ENCODE peak calls at places on chromosomes 1 and 21, in ten cellular contexts. J is thoracic aorta, T is AG04450, L is ascending aorta, A is pancreas, W is left lung, N is cardiac fibroblast, V is AG09309, C is heart right ventricle, P is fibroblast of mammary gland. U is an unnamed sample.

GRCh38 chr1:51494138-51494830 is 24.8 kb downstream of the EPS15 start:
- DNase-seq in L (no peak), A (no peak), N (no peak), V (no peak), J (no peak), C (no peak), P (no peak), T (no peak), W (no peak), U (no peak)

GRCh38 chr1:201593200-201593828 is 54.4 kb downstream of the NAV1 start:
- DNase-seq in W (no peak), P (peak), V (peak), T (peak), L (peak), J (no peak), A (no peak), N (peak), C (no peak), U (no peak)

GRCh38 chr1:150809651-150810050 is 1.6 kb upstream of the CTSK start:
- DNase-seq in N (no peak), T (no peak), A (no peak), W (no peak), P (peak), L (no peak), V (no peak), J (no peak), C (no peak), U (no peak)

GRCh38 chr1:164662462-164662861 is 103.5 kb downstream of the PBX1 start:
- DNase-seq in C (no peak), L (no peak), J (no peak), W (no peak), V (no peak), A (no peak), P (no peak), N (no peak), T (no peak), U (no peak)

GRCh38 chr1:172136925-172137324 is 283.6 kb upstream of the C1orf105 start:
- DNase-seq in A (no peak), L (no peak), C (no peak), J (no peak), P (peak), V (no peak), T (no peak), N (no peak), W (no peak), U (no peak)

GRCh38 chr1:180096584-180097318 is 57.9 kb upstream of the QSOX1 start:
- DNase-seq in T (peak), L (no peak), V (no peak), A (no peak), W (no peak), J (no peak), N (peak), C (no peak), P (no peak), U (no peak)

GRCh38 chr1:88133991-88134390 is 550.1 kb upstream of the PKN2 start:
- DNase-seq in L (no peak), W (no peak), J (no peak), T (no peak), C (no peak), V (no peak), N (no peak), P (no peak), A (no peak), U (no peak)

GRCh38 chr21:36388835-36389234 is 3.6 kb downstream of the CHAF1B start:
- DNase-seq in J (no peak), A (no peak), N (peak), L (no peak), W (no peak), T (no peak), P (no peak), C (no peak), V (no peak), U (peak)

GRCh38 chr1:21325231-21325718 is 35.0 kb upstream of the ECE1 start:
- DNase-seq in W (no peak), V (no peak), A (no peak), C (no peak), L (no peak), N (no peak), P (peak), T (no peak), J (no peak), U (no peak)

GRCh38 chr1:17768651-17769241 is 13.6 kb downstream of the ACTL8 start:
- DNase-seq in N (peak), P (peak), C (no peak), V (no peak), J (peak), W (no peak), T (peak), L (peak), A (no peak), U (no peak)

GRCh38 chr1:119225270-119225669 is 84.8 kb upstream of the WARS2 start:
- DNase-seq in P (no peak), J (no peak), N (no peak), A (no peak), V (no peak), W (no peak), T (no peak), L (no peak), C (no peak), U (no peak)

GRCh38 chr1:228332797-228333738 is 73.6 kb downstream of the TRIM11 start:
- DNase-seq in V (no peak), A (peak), W (peak), C (peak), J (no peak), N (no peak), P (no peak), L (peak), T (no peak), U (peak)

GRCh38 chr1:33634806-33635205 is 162.4 kb downstream of the ZSCAN20 start:
- DNase-seq in C (no peak), N (peak), V (no peak), A (no peak), L (peak), W (no peak), T (no peak), J (no peak), P (peak), U (no peak)

GRCh38 chr1:225508538-225509375 is 80.9 kb upstream of the LBR start:
- DNase-seq in J (peak), V (peak), T (peak), C (no peak), P (peak), W (no peak), A (no peak), N (peak), L (peak), U (no peak)

GRCh38 chr21:38621132-38621531 is 122.9 kb upstream of the ERG start:
- DNase-seq in T (no peak), W (no peak), P (no peak), L (no peak), A (no peak), N (no peak), J (no peak), V (no peak), C (no peak), U (no peak)

GRCh38 chr1:64877151-64877550 is 89.2 kb downstream of the JAK1 start:
- DNase-seq in P (no peak), V (no peak), N (no peak), W (no peak), J (no peak), A (no peak), L (no peak), T (no peak), C (no peak), U (no peak)

GRCh38 chr21:45029298-45029967 is 44.9 kb upstream of the ADARB1 start:
- DNase-seq in P (peak), T (no peak), N (peak), W (peak), V (no peak), J (no peak), A (peak), C (peak), L (peak), U (peak)

GRCh38 chr21:45026066-45026745 is 48.2 kb upstream of the ADARB1 start:
- DNase-seq in V (no peak), N (no peak), C (no peak), J (no peak), W (peak), P (no peak), L (peak), T (no peak), A (no peak), U (no peak)

GRCh38 chr21:45029968-45030636 is 44.3 kb upstream of the ADARB1 start:
- DNase-seq in P (no peak), L (peak), J (no peak), C (no peak), N (no peak), V (no peak), T (no peak), W (peak), A (no peak), U (no peak)

GRCh38 chr21:45027241-45028196 is 46.9 kb upstream of the ADARB1 start:
- DNase-seq in V (no peak), N (no peak), J (no peak), C (no peak), T (no peak), A (no peak), P (no peak), W (peak), L (no peak), U (no peak)

GRCh38 chr21:45026833-45027232 is 47.5 kb upstream of the ADARB1 start:
- DNase-seq in A (no peak), J (no peak), W (peak), N (no peak), V (no peak), L (no peak), T (no peak), C (no peak), P (no peak), U (no peak)
- TF ChIP-seq CTCF in A (no peak), J (no peak), W (no peak), N (no peak), V (no peak), L (no peak), T (no peak), C (no peak), P (no peak), U (peak)

GRCh38 chr1:41573803-41574713 is 89.6 kb upstream of the EDN2 start:
- DNase-seq in N (peak), L (peak), W (no peak), A (peak), P (peak), T (peak), J (peak), V (peak), C (peak), U (peak)
- TF ChIP-seq CTCF in N (peak), L (peak), W (peak), A (peak), P (peak), T (peak), J (peak), V (peak), C (peak), U (peak)

GRCh38 chr1:35191429-35192055 is 1.4 kb downstream of the SFPQ start:
- DNase-seq in C (no peak), V (no peak), A (no peak), L (no peak), T (no peak), N (no peak), W (no peak), J (no peak), P (no peak), U (no peak)
- TF ChIP-seq CTCF in C (no peak), V (no peak), A (no peak), L (no peak), T (no peak), N (no peak), W (no peak), J (no peak), P (no peak), U (no peak)

GRCh38 chr21:25565272-25566199 is 41.7 kb downstream of the MRPL39 start:
- DNase-seq in N (no peak), W (no peak), J (no peak), L (no peak), V (no peak), P (no peak), C (no peak), T (no peak), A (no peak), U (no peak)

GRCh38 chr21:25568230-25568629 is 39.1 kb downstream of the MRPL39 start:
- DNase-seq in V (no peak), A (no peak), T (peak), C (peak), W (no peak), P (peak), J (no peak), N (peak), L (peak), U (no peak)

GRCh38 chr21:25566645-25567044 is 40.6 kb downstream of the MRPL39 start:
- DNase-seq in A (no peak), C (no peak), W (no peak), T (no peak), J (no peak), N (no peak), V (no peak), L (no peak), P (no peak), U (no peak)

GRCh38 chr21:25569084-25569483 is 38.2 kb downstream of the MRPL39 start:
- DNase-seq in P (peak), V (no peak), L (no peak), N (no peak), W (no peak), C (no peak), A (no peak), T (no peak), J (no peak), U (no peak)

DNA sequence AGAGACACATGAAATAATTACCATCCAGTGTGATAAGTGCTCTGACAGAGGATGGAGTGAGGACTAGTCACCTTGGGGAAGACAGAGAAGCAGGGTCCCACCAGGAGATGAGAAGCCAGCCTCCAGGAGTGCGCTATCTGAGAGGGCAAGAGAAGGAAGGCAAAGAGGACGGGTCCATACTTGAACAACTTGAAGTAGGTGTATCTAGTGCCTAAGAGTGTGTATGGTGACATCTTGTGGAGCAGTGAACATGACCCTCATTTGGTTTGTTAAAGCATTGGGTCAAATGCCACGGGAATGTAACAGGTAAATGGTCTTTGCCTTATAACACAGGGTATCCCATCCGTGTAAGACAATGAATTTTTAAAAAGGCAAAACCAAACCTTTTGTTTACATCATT is 39.8 kb downstream of the MRPL39 start:
- DNase-seq in N (no peak), C (no peak), V (no peak), J (no peak), A (no peak), W (no peak), P (no peak), T (no peak), L (no peak), U (no peak)
- TF ChIP-seq CTCF in N (no peak), C (no peak), V (no peak), J (no peak), A (no peak), W (no peak), P (no peak), T (no peak), L (no peak), U (no peak)

GRCh38 chr21:37502947-37503346 is 136.4 kb downstream of the DYRK1A start:
- DNase-seq in V (no peak), P (no peak), L (no peak), T (no peak), C (no peak), J (no peak), A (no peak), N (no peak), W (no peak), U (no peak)

GRCh38 chr21:37498664-37499063 is 132.1 kb downstream of the DYRK1A start:
- DNase-seq in T (no peak), C (no peak), V (no peak), P (no peak), L (no peak), A (no peak), W (no peak), N (no peak), J (no peak), U (no peak)

DNA sequence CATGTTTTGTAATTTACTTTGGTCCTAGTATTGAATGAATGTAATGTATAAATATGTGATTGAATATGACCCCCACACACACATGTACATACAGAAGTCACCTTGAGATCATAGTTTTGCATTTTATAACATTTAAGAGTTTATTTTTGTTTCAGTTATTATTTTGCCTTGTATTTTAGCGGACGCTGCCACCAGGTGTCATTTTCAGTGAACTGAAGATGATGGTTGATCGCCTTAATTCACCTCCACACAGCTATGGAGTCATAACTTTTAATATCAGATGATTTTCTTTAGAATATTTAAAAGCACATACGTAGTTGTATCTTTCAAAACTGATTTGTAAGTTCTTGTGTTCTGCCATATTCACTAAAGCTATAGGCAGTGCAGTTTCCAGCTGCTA is 130.4 kb downstream of the DYRK1A start:
- DNase-seq in V (no peak), A (no peak), L (no peak), T (no peak), N (peak), W (no peak), J (no peak), C (no peak), P (peak), U (no peak)
- TF ChIP-seq CTCF in V (peak), A (no peak), L (no peak), T (peak), N (peak), W (no peak), J (no peak), C (no peak), P (peak), U (peak)

GRCh38 chr1:191993549-191993948 is 164.7 kb upstream of the RGS18 start:
- DNase-seq in A (no peak), T (peak), C (no peak), L (no peak), V (no peak), P (peak), J (no peak), N (peak), W (no peak), U (no peak)
- TF ChIP-seq CTCF in A (no peak), T (peak), C (no peak), L (no peak), V (peak), P (no peak), J (no peak), N (no peak), W (no peak), U (peak)

GRCh38 chr1:115142616-115143015 is 53.3 kb upstream of the TSPAN2 start:
- DNase-seq in A (no peak), J (no peak), C (peak), T (no peak), N (peak), L (no peak), W (no peak), V (no peak), P (peak), U (no peak)
- TF ChIP-seq CTCF in A (no peak), J (peak), C (no peak), T (peak), N (peak), L (no peak), W (no peak), V (peak), P (peak), U (no peak)

U was measured in type B pancreatic cell.